ENCODE peak calls at places on chromosomes 13 and 19, in six cellular contexts. G is transverse colon, M is NB4, Z is choroid plexus epithelial cell, E is heart right ventricle, R is endodermal cell. A is an unnamed sample.

GRCh38 chr13:39510296-39510695 is 92.7 kb downstream of the LHFPL6 start:
- DNase-seq in G (no peak), M (no peak), Z (no peak), E (no peak), R (no peak), A (no peak)

GRCh38 chr13:76939215-76939614 is 9.1 kb upstream of the ACOD1 start:
- DNase-seq in G (no peak), M (no peak), Z (peak), E (no peak), R (no peak), A (no peak)

GRCh38 chr13:62611343-62611742 is 1195.7 kb upstream of the PCDH20 start:
- DNase-seq in G (no peak), M (no peak), Z (no peak), E (no peak), R (no peak), A (no peak)

GRCh38 chr19:37594982-37595382 is 306 bp downstream of the ZNF540 start:
- DNase-seq in G (peak), M (peak), Z (peak), E (peak), R (no peak), A (peak)

GRCh38 chr19:33726756-33727155 is 69.9 kb upstream of the KCTD15 start:
- DNase-seq in G (no peak), M (no peak), Z (no peak), E (no peak), R (no peak), A (peak)

GRCh38 chr19:49829200-49829599 is 11.1 kb downstream of the MED25 start:
- DNase-seq in G (no peak), M (no peak), Z (no peak), E (no peak), R (no peak), A (no peak)

GRCh38 chr13:78022164-78022877 is 103.7 kb upstream of the EDNRB start:
- DNase-seq in G (peak), M (peak), Z (peak), E (peak), R (no peak), A (peak)

GRCh38 chr19:35913589-35913988 is 5.5 kb upstream of the TYROBP start:
- DNase-seq in G (no peak), M (no peak), Z (no peak), E (no peak), R (no peak), A (no peak)

GRCh38 chr19:20278342-20278741 is 111.3 kb downstream of the ZNF486 start:
- DNase-seq in G (peak), M (no peak), Z (no peak), E (no peak), R (peak), A (no peak)

GRCh38 chr13:41274881-41275280 is 11.5 kb upstream of the MTRF1 start:
- DNase-seq in G (no peak), M (no peak), Z (no peak), E (no peak), R (no peak), A (no peak)

GRCh38 chr19:4673726-4674125 is 3.6 kb upstream of the MYDGF start:
- DNase-seq in G (no peak), M (no peak), Z (no peak), E (no peak), R (no peak), A (no peak)

GRCh38 chr19:46571495-46571894 is 29.6 kb upstream of the CALM3 start:
- DNase-seq in G (no peak), M (peak), Z (peak), E (no peak), R (peak), A (no peak)

GRCh38 chr13:37540228-37540627 is 58.3 kb downstream of the POSTN start:
- DNase-seq in G (no peak), M (no peak), Z (peak), E (no peak), R (no peak), A (no peak)

DNA sequence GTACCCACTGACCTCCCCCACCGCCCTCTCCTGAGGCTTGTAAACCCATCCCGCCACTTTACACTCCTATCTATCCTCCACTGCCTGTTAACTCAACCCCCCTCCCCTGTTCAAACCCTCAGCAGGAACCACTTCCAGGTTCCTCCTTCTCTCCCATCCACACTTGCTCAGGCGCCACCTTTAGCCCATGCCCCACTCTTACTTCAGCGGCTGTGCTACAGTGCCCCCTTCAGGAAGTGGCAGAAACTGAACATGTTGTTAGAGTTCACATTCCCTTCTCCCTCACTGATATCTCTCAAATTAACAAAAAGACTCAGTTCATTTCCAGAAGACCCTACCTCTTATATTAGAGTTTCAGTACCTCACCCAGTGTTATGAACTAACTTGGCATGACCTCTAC is 49.4 kb downstream of the ZNF91 start:
- DNase-seq in G (no peak), M (peak), Z (no peak), E (no peak), R (peak), A (no peak)
- TF ChIP-seq CTCF in G (no peak), M (peak), Z (no peak), E (no peak), R (peak), A (no peak)

GRCh38 chr13:79477968-79478367 is 3.0 kb upstream of the NDFIP2 start:
- DNase-seq in G (no peak), M (no peak), Z (no peak), E (peak), R (peak), A (no peak)
- TF ChIP-seq CTCF in G (no peak), M (no peak), Z (peak), E (no peak), R (peak), A (no peak)

GRCh38 chr13:102825921-102826706 is 19.7 kb upstream of the ERCC5 start:
- DNase-seq in G (no peak), M (peak), Z (peak), E (no peak), R (no peak), A (no peak)
- TF ChIP-seq CTCF in G (no peak), M (no peak), Z (peak), E (no peak), R (no peak), A (no peak)

GRCh38 chr19:13057147-13057572 is 45.5 kb downstream of the LYL1 start:
- DNase-seq in G (no peak), M (no peak), Z (no peak), E (no peak), R (peak), A (no peak)

GRCh38 chr19:13060964-13061927 is 41.4 kb downstream of the LYL1 start:
- DNase-seq in G (peak), M (peak), Z (peak), E (peak), R (peak), A (peak)

GRCh38 chr19:13060233-13060963 is 42.3 kb downstream of the LYL1 start:
- DNase-seq in G (peak), M (peak), Z (no peak), E (no peak), R (peak), A (no peak)

GRCh38 chr19:13057744-13058143 is 44.9 kb downstream of the LYL1 start:
- DNase-seq in G (no peak), M (no peak), Z (no peak), E (no peak), R (no peak), A (no peak)

DNA sequence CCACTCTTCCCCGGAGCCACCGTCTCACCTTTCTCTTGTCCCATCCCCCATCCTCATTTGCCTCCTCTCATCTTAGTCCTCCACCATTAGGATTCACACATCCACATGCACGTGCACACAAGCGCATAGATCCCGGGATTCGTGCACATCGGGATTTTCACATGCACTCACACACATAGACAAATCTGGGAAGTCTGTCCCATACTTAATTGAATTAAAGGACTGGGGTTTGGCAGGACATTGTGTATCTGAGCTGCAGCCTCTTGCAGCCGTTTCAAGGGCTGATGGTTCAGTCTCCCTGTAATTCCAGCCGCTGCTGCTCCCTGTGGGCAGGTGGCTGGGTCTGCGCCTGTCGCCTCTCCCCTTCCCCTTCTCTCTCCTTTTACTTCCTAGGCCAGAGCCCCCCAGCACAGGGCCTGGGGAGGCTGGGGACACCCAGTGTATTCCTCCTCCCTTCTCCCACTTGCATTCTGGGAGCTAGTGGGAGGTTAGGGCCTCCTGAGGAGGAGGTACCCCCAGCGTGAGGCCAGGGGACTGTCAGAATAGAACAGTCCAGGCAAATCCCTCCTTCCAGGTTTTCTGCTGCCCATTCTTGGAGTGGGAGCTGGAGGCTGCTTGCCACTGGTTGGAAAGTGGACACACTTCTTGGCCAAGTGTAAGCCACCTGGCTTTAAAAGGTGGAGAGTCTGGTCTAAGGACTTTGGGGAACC is 43.6 kb downstream of the LYL1 start:
- DNase-seq in G (no peak), M (no peak), Z (no peak), E (no peak), R (peak), A (no peak)
- TF ChIP-seq CTCF in G (no peak), M (no peak), Z (peak), E (peak), R (peak), A (no peak)

GRCh38 chr19:55373993-55374757 is 2.5 kb upstream of the TMEM190 start:
- DNase-seq in G (no peak), M (no peak), Z (no peak), E (no peak), R (peak), A (no peak)
- TF ChIP-seq CTCF in G (no peak), M (no peak), Z (no peak), E (no peak), R (no peak), A (no peak)